ENCODE peak calls at places on chromosome 18, in seven cellular contexts. I is MV-4-11; J is stimulated activated CD4-positive, alpha-beta T cell treated with anti-CD3 and anti-CD28 coated beads, TNF-alpha, amount 100 ng/mL, for 24 hours; R is stomach; K is GM10248; Q is myocyte; H is sciatic nerve. E is an unnamed sample.

GRCh38 chr18:32257073-32257780 is 67.4 kb downstream of the MEP1B start:
- DNase-seq in I (peak; percentile 24), J (no peak), R (no peak), K (no peak), Q (no peak), H (no peak), E (no peak)

GRCh38 chr18:52888014-52888413 is 548.0 kb downstream of the DCC start:
- DNase-seq in I (no peak), J (no peak), R (no peak), K (no peak), Q (no peak), H (no peak), E (no peak)

GRCh38 chr18:37565138-37565984 is at the start of gene CELF4:
- DNase-seq in I (no peak), J (no peak), R (no peak), K (no peak), Q (peak; percentile 2), H (no peak), E (no peak)

GRCh38 chr18:7191736-7192135 is 39.2 kb upstream of the LRRC30 start:
- DNase-seq in I (no peak), J (no peak), R (no peak), K (no peak), Q (no peak), H (no peak), E (no peak)

GRCh38 chr18:51195602-51196115 is 1.8 kb downstream of the MEX3C start:
- DNase-seq in I (peak; percentile 39), J (no peak), R (no peak), K (no peak), Q (peak; percentile 49), H (no peak), E (peak; percentile 47)

GRCh38 chr18:62751977-62752376 is 36.6 kb downstream of the PHLPP1 start:
- DNase-seq in I (no peak), J (no peak), R (no peak), K (no peak), Q (no peak), H (no peak), E (no peak)

GRCh38 chr18:1014951-1015627 is 110.4 kb downstream of the ADCYAP1 start:
- DNase-seq in I (no peak), J (no peak), R (no peak), K (no peak), Q (no peak), H (no peak), E (peak; percentile 52)

GRCh38 chr18:57134564-57135211 is 12.2 kb upstream of the BOD1L2 start:
- DNase-seq in I (peak; percentile 66), J (no peak), R (no peak), K (no peak), Q (no peak), H (no peak), E (no peak)

E was measured in iPS DF 6.9.